ENCODE peak calls at places on chromosomes 12 and 14, in eight cellular contexts. One of them, this sample, is unnamed.

GRCh38 chr14:51507556-51508511 is 143.9 kb upstream of the FRMD6 start:
- DNase-seq in D721Med: no peak
- DNase-seq in PC-3: no peak
- DNase-seq in mucosa of descending colon: peak
- DNase-seq in fibroblast of pulmonary artery: peak
- DNase-seq in epithelial cell of proximal tubule: no peak
- DNase-seq in mesothelial cell of epicardium: peak
- DNase-seq in right atrium auricular region: no peak
- DNase-seq in this sample: peak

GRCh38 chr12:131321988-131322387 is 368.3 kb downstream of the ADGRD1 start:
- DNase-seq in D721Med: no peak
- DNase-seq in PC-3: no peak
- DNase-seq in mucosa of descending colon: no peak
- DNase-seq in fibroblast of pulmonary artery: no peak
- DNase-seq in epithelial cell of proximal tubule: no peak
- DNase-seq in mesothelial cell of epicardium: no peak
- DNase-seq in right atrium auricular region: no peak
- DNase-seq in this sample: no peak

GRCh38 chr14:105075364-105076295 is 10.4 kb upstream of the GPR132 start:
- DNase-seq in D721Med: no peak
- DNase-seq in PC-3: no peak
- DNase-seq in mucosa of descending colon: peak
- DNase-seq in fibroblast of pulmonary artery: peak
- DNase-seq in epithelial cell of proximal tubule: no peak
- DNase-seq in mesothelial cell of epicardium: peak
- DNase-seq in right atrium auricular region: no peak
- DNase-seq in this sample: no peak

GRCh38 chr14:50937325-50937724 is 7.0 kb downstream of the PYGL start:
- DNase-seq in D721Med: no peak
- DNase-seq in PC-3: peak
- DNase-seq in mucosa of descending colon: no peak
- DNase-seq in fibroblast of pulmonary artery: peak
- DNase-seq in epithelial cell of proximal tubule: no peak
- DNase-seq in mesothelial cell of epicardium: no peak
- DNase-seq in right atrium auricular region: no peak
- DNase-seq in this sample: no peak

GRCh38 chr12:76546889-76547288 is 12.7 kb downstream of the OSBPL8 start:
- DNase-seq in D721Med: no peak
- DNase-seq in PC-3: no peak
- DNase-seq in mucosa of descending colon: no peak
- DNase-seq in fibroblast of pulmonary artery: no peak
- DNase-seq in epithelial cell of proximal tubule: no peak
- DNase-seq in mesothelial cell of epicardium: no peak
- DNase-seq in right atrium auricular region: no peak
- DNase-seq in this sample: no peak

GRCh38 chr14:28406181-28406580 is 360.4 kb upstream of the FOXG1 start:
- DNase-seq in D721Med: no peak
- DNase-seq in PC-3: peak
- DNase-seq in mucosa of descending colon: no peak
- DNase-seq in fibroblast of pulmonary artery: peak
- DNase-seq in epithelial cell of proximal tubule: no peak
- DNase-seq in mesothelial cell of epicardium: no peak
- DNase-seq in right atrium auricular region: no peak
- DNase-seq in this sample: no peak

GRCh38 chr12:65911321-65911720 is 87.0 kb downstream of the HMGA2 start:
- DNase-seq in D721Med: no peak
- DNase-seq in PC-3: peak
- DNase-seq in mucosa of descending colon: peak
- DNase-seq in fibroblast of pulmonary artery: peak
- DNase-seq in epithelial cell of proximal tubule: no peak
- DNase-seq in mesothelial cell of epicardium: no peak
- DNase-seq in right atrium auricular region: no peak
- DNase-seq in this sample: no peak

GRCh38 chr14:91310620-91311283 is 66.2 kb upstream of the GPR68 start:
- DNase-seq in D721Med: no peak
- DNase-seq in PC-3: no peak
- DNase-seq in mucosa of descending colon: peak
- DNase-seq in fibroblast of pulmonary artery: no peak
- DNase-seq in epithelial cell of proximal tubule: no peak
- DNase-seq in mesothelial cell of epicardium: no peak
- DNase-seq in right atrium auricular region: no peak
- DNase-seq in this sample: no peak

GRCh38 chr14:34713681-34714319 is 593 bp downstream of the CFL2 start:
- DNase-seq in D721Med: no peak
- DNase-seq in PC-3: peak
- DNase-seq in mucosa of descending colon: no peak
- DNase-seq in fibroblast of pulmonary artery: peak
- DNase-seq in epithelial cell of proximal tubule: peak
- DNase-seq in mesothelial cell of epicardium: no peak
- DNase-seq in right atrium auricular region: peak
- DNase-seq in this sample: peak

GRCh38 chr14:49512147-49512551 is 74.0 kb downstream of the RPS29 start:
- DNase-seq in D721Med: no peak
- DNase-seq in PC-3: peak
- DNase-seq in mucosa of descending colon: no peak
- DNase-seq in fibroblast of pulmonary artery: peak
- DNase-seq in epithelial cell of proximal tubule: no peak
- DNase-seq in mesothelial cell of epicardium: no peak
- DNase-seq in right atrium auricular region: no peak
- DNase-seq in this sample: peak

GRCh38 chr12:42652048-42652447 is 62.5 kb upstream of the PRICKLE1 start:
- DNase-seq in D721Med: no peak
- DNase-seq in PC-3: peak
- DNase-seq in mucosa of descending colon: no peak
- DNase-seq in fibroblast of pulmonary artery: no peak
- DNase-seq in epithelial cell of proximal tubule: peak
- DNase-seq in mesothelial cell of epicardium: no peak
- DNase-seq in right atrium auricular region: no peak
- DNase-seq in this sample: no peak

GRCh38 chr14:74975059-74975810 is 19.8 kb upstream of the PGF start:
- DNase-seq in D721Med: no peak
- DNase-seq in PC-3: no peak
- DNase-seq in mucosa of descending colon: peak
- DNase-seq in fibroblast of pulmonary artery: peak
- DNase-seq in epithelial cell of proximal tubule: no peak
- DNase-seq in mesothelial cell of epicardium: no peak
- DNase-seq in right atrium auricular region: peak
- DNase-seq in this sample: no peak

GRCh38 chr14:39258782-39259545 is 25.2 kb downstream of the MIA2 start:
- DNase-seq in D721Med: no peak
- DNase-seq in PC-3: no peak
- DNase-seq in mucosa of descending colon: no peak
- DNase-seq in fibroblast of pulmonary artery: no peak
- DNase-seq in epithelial cell of proximal tubule: no peak
- DNase-seq in mesothelial cell of epicardium: no peak
- DNase-seq in right atrium auricular region: no peak
- DNase-seq in this sample: no peak

GRCh38 chr12:34291426-34291901 is 269.2 kb downstream of the ALG10 start:
- DNase-seq in D721Med: no peak
- DNase-seq in PC-3: no peak
- DNase-seq in mucosa of descending colon: peak
- DNase-seq in fibroblast of pulmonary artery: no peak
- DNase-seq in epithelial cell of proximal tubule: no peak
- DNase-seq in mesothelial cell of epicardium: no peak
- DNase-seq in right atrium auricular region: no peak
- DNase-seq in this sample: no peak

GRCh38 chr14:69247691-69248440 is 12.1 kb upstream of the GALNT16 start:
- DNase-seq in D721Med: no peak
- DNase-seq in PC-3: peak
- DNase-seq in mucosa of descending colon: no peak
- DNase-seq in fibroblast of pulmonary artery: peak
- DNase-seq in epithelial cell of proximal tubule: no peak
- DNase-seq in mesothelial cell of epicardium: no peak
- DNase-seq in right atrium auricular region: peak
- DNase-seq in this sample: peak
- TF ChIP-seq CTCF in D721Med: no peak
- TF ChIP-seq CTCF in PC-3: peak
- TF ChIP-seq CTCF in mucosa of descending colon: no peak
- TF ChIP-seq CTCF in fibroblast of pulmonary artery: peak
- TF ChIP-seq CTCF in epithelial cell of proximal tubule: no peak
- TF ChIP-seq CTCF in mesothelial cell of epicardium: peak
- TF ChIP-seq CTCF in right atrium auricular region: no peak
- TF ChIP-seq CTCF in this sample: peak

DNA sequence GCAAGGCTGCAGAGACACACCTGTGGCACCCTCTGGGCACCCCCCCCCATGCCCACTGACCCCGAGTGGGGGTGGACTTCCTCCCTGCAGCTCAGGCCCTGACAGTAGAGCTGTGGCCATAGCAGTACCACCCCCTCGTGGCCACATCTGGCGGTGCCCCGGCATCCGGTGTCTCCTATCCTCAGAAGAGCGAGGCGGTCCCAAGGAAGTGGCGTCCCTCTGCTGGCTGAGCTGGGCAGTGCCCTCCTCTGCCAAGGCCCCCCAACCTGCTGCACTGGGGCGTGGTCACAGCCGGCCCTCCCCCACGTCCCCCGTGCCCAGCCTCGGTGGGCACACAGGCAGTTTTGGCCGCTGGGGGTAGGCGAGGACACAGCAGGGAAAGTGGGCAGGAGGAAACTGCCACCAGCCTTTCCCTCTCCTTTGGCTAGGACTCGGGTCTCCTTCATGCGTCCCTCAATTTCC is 6.0 kb upstream of the SLC6A12 start:
- DNase-seq in D721Med: peak
- DNase-seq in PC-3: peak
- DNase-seq in mucosa of descending colon: peak
- DNase-seq in fibroblast of pulmonary artery: peak
- DNase-seq in epithelial cell of proximal tubule: no peak
- DNase-seq in mesothelial cell of epicardium: peak
- DNase-seq in right atrium auricular region: no peak
- DNase-seq in this sample: no peak
- TF ChIP-seq CTCF in D721Med: peak
- TF ChIP-seq CTCF in PC-3: peak
- TF ChIP-seq CTCF in mucosa of descending colon: peak
- TF ChIP-seq CTCF in fibroblast of pulmonary artery: peak
- TF ChIP-seq CTCF in epithelial cell of proximal tubule: peak
- TF ChIP-seq CTCF in mesothelial cell of epicardium: peak
- TF ChIP-seq CTCF in right atrium auricular region: peak
- TF ChIP-seq CTCF in this sample: peak

GRCh38 chr12:68043446-68043845 is 54.2 kb downstream of the IFNG-AS1 start:
- DNase-seq in D721Med: no peak
- DNase-seq in PC-3: no peak
- DNase-seq in mucosa of descending colon: no peak
- DNase-seq in fibroblast of pulmonary artery: no peak
- DNase-seq in epithelial cell of proximal tubule: peak
- DNase-seq in mesothelial cell of epicardium: no peak
- DNase-seq in right atrium auricular region: no peak
- DNase-seq in this sample: no peak

GRCh38 chr12:68037616-68038255 is 48.5 kb downstream of the IFNG-AS1 start:
- DNase-seq in D721Med: no peak
- DNase-seq in PC-3: no peak
- DNase-seq in mucosa of descending colon: no peak
- DNase-seq in fibroblast of pulmonary artery: no peak
- DNase-seq in epithelial cell of proximal tubule: no peak
- DNase-seq in mesothelial cell of epicardium: no peak
- DNase-seq in right atrium auricular region: no peak
- DNase-seq in this sample: no peak

GRCh38 chr12:68040450-68041075 is 51.3 kb downstream of the IFNG-AS1 start:
- DNase-seq in D721Med: peak
- DNase-seq in PC-3: peak
- DNase-seq in mucosa of descending colon: no peak
- DNase-seq in fibroblast of pulmonary artery: peak
- DNase-seq in epithelial cell of proximal tubule: peak
- DNase-seq in mesothelial cell of epicardium: peak
- DNase-seq in right atrium auricular region: peak
- DNase-seq in this sample: peak

GRCh38 chr12:68038650-68039049 is 49.4 kb downstream of the IFNG-AS1 start:
- DNase-seq in D721Med: no peak
- DNase-seq in PC-3: no peak
- DNase-seq in mucosa of descending colon: no peak
- DNase-seq in fibroblast of pulmonary artery: no peak
- DNase-seq in epithelial cell of proximal tubule: no peak
- DNase-seq in mesothelial cell of epicardium: no peak
- DNase-seq in right atrium auricular region: no peak
- DNase-seq in this sample: no peak

GRCh38 chr12:68042212-68042699 is 53.0 kb downstream of the IFNG-AS1 start:
- DNase-seq in D721Med: no peak
- DNase-seq in PC-3: no peak
- DNase-seq in mucosa of descending colon: no peak
- DNase-seq in fibroblast of pulmonary artery: peak
- DNase-seq in epithelial cell of proximal tubule: no peak
- DNase-seq in mesothelial cell of epicardium: no peak
- DNase-seq in right atrium auricular region: no peak
- DNase-seq in this sample: no peak
- TF ChIP-seq CTCF in D721Med: no peak
- TF ChIP-seq CTCF in PC-3: peak
- TF ChIP-seq CTCF in mucosa of descending colon: no peak
- TF ChIP-seq CTCF in fibroblast of pulmonary artery: no peak
- TF ChIP-seq CTCF in epithelial cell of proximal tubule: no peak
- TF ChIP-seq CTCF in mesothelial cell of epicardium: no peak
- TF ChIP-seq CTCF in right atrium auricular region: no peak
- TF ChIP-seq CTCF in this sample: no peak

GRCh38 chr14:76422662-76423061 is 46.7 kb downstream of the ESRRB start:
- DNase-seq in D721Med: no peak
- DNase-seq in PC-3: no peak
- DNase-seq in mucosa of descending colon: no peak
- DNase-seq in fibroblast of pulmonary artery: no peak
- DNase-seq in epithelial cell of proximal tubule: no peak
- DNase-seq in mesothelial cell of epicardium: no peak
- DNase-seq in right atrium auricular region: no peak
- DNase-seq in this sample: no peak

GRCh38 chr14:76423534-76423933 is 47.6 kb downstream of the ESRRB start:
- DNase-seq in D721Med: no peak
- DNase-seq in PC-3: no peak
- DNase-seq in mucosa of descending colon: no peak
- DNase-seq in fibroblast of pulmonary artery: no peak
- DNase-seq in epithelial cell of proximal tubule: no peak
- DNase-seq in mesothelial cell of epicardium: no peak
- DNase-seq in right atrium auricular region: no peak
- DNase-seq in this sample: no peak

GRCh38 chr14:76426161-76426696 is 50.3 kb downstream of the ESRRB start:
- DNase-seq in D721Med: no peak
- DNase-seq in PC-3: peak
- DNase-seq in mucosa of descending colon: no peak
- DNase-seq in fibroblast of pulmonary artery: no peak
- DNase-seq in epithelial cell of proximal tubule: no peak
- DNase-seq in mesothelial cell of epicardium: no peak
- DNase-seq in right atrium auricular region: no peak
- DNase-seq in this sample: no peak

GRCh38 chr14:76421662-76422061 is 45.7 kb downstream of the ESRRB start:
- DNase-seq in D721Med: no peak
- DNase-seq in PC-3: no peak
- DNase-seq in mucosa of descending colon: no peak
- DNase-seq in fibroblast of pulmonary artery: no peak
- DNase-seq in epithelial cell of proximal tubule: no peak
- DNase-seq in mesothelial cell of epicardium: no peak
- DNase-seq in right atrium auricular region: no peak
- DNase-seq in this sample: no peak

GRCh38 chr14:76424359-76424758 is 48.4 kb downstream of the ESRRB start:
- DNase-seq in D721Med: no peak
- DNase-seq in PC-3: no peak
- DNase-seq in mucosa of descending colon: no peak
- DNase-seq in fibroblast of pulmonary artery: no peak
- DNase-seq in epithelial cell of proximal tubule: no peak
- DNase-seq in mesothelial cell of epicardium: no peak
- DNase-seq in right atrium auricular region: no peak
- DNase-seq in this sample: no peak
- TF ChIP-seq CTCF in D721Med: no peak
- TF ChIP-seq CTCF in PC-3: peak
- TF ChIP-seq CTCF in mucosa of descending colon: no peak
- TF ChIP-seq CTCF in fibroblast of pulmonary artery: no peak
- TF ChIP-seq CTCF in epithelial cell of proximal tubule: peak
- TF ChIP-seq CTCF in mesothelial cell of epicardium: no peak
- TF ChIP-seq CTCF in right atrium auricular region: no peak
- TF ChIP-seq CTCF in this sample: no peak